ENCODE peak calls at places on chromosomes 1 and 21, in four cellular contexts. N is hepatocyte, D is GM23248, U is transverse colon. Z is an unnamed sample. For H3K36me3 and H3K4me1, the result is how much of the 10 kb centered on the place peaks cover.

GRCh38 chr1:217948741-217949140 is 317.6 kb downstream of the SPATA17 start:
- DNase-seq in N (no peak), D (no peak), U (no peak), Z (no peak)

GRCh38 chr1:7629465-7630195 is 141.5 kb upstream of the VAMP3 start:
- DNase-seq in N (no peak), D (no peak), U (no peak), Z (no peak)

GRCh38 chr1:118931876-118932275 is 56.3 kb downstream of the TBX15 start:
- DNase-seq in N (no peak), D (no peak), U (no peak), Z (no peak)

GRCh38 chr1:110176299-110176956 is 26.1 kb downstream of the SLC6A17 start:
- DNase-seq in N (peak), D (no peak), U (peak), Z (no peak)

GRCh38 chr1:92484472-92485373 is 2.0 kb downstream of the GFI1 start:
- DNase-seq in N (peak), D (peak), U (peak), Z (peak)

GRCh38 chr1:226644541-226645176 is 94.4 kb downstream of the ITPKB start:
- DNase-seq in N (no peak), D (no peak), U (no peak), Z (no peak)

GRCh38 chr1:65422241-65423203 is 2.1 kb downstream of the LEPR start:
- DNase-seq in N (no peak), D (peak), U (no peak), Z (no peak)

GRCh38 chr1:52592637-52593323 is 9.4 kb upstream of the GPX7 start:
- DNase-seq in N (no peak), D (no peak), U (no peak), Z (no peak)

GRCh38 chr1:9689011-9689706 is 37.6 kb downstream of the PIK3CD start:
- DNase-seq in N (peak), D (peak), U (peak), Z (peak)

GRCh38 chr1:155910621-155911121 is 478 bp downstream of the RIT1 start:
- DNase-seq in N (peak), D (peak), U (no peak), Z (no peak)

GRCh38 chr1:164640673-164641352 is 81.8 kb downstream of the PBX1 start:
- DNase-seq in N (no peak), D (no peak), U (no peak), Z (no peak)

GRCh38 chr1:229379901-229380300 is 37.1 kb upstream of the CCSAP start:
- DNase-seq in N (no peak), D (peak), U (no peak), Z (no peak)

GRCh38 chr1:207288315-207288714 is 33.2 kb upstream of the CD55 start:
- DNase-seq in N (no peak), D (no peak), U (no peak), Z (no peak)

GRCh38 chr1:150622219-150622975 is 7.0 kb downstream of the ENSA start:
- DNase-seq in N (no peak), D (no peak), U (no peak), Z (no peak)

GRCh38 chr21:42040411-42041180 is 30.4 kb upstream of the ZBTB21 start:
- DNase-seq in N (peak), D (peak), U (no peak), Z (no peak)

GRCh38 chr1:232574867-232575523 is 54.9 kb downstream of the SIPA1L2 start:
- DNase-seq in N (no peak), D (peak), U (no peak), Z (no peak)

GRCh38 chr1:16420719-16421118 is 16.5 kb downstream of the SPATA21 start:
- DNase-seq in N (no peak), D (no peak), U (peak), Z (peak)

GRCh38 chr1:37723390-37724078 is 31.2 kb downstream of the CDCA8 start:
- DNase-seq in N (no peak), D (peak), U (no peak), Z (no peak)

GRCh38 chr1:17004466-17005364 is 7.0 kb downstream of the ATP13A2 start:
- DNase-seq in N (no peak), D (peak), U (no peak), Z (no peak)

GRCh38 chr1:193060938-193061337 is 1.5 kb downstream of the RO60 start:
- DNase-seq in N (peak), D (peak), U (no peak), Z (no peak)

GRCh38 chr1:235781807-235782206 is 84.9 kb downstream of the LYST start:
- DNase-seq in N (no peak), D (peak), U (no peak), Z (no peak)

GRCh38 chr1:172360511-172360910 is 60.0 kb upstream of the C1orf105 start:
- DNase-seq in N (no peak), D (no peak), U (no peak), Z (no peak)

GRCh38 chr1:218482683-218483082 is 137.5 kb downstream of the TGFB2 start:
- DNase-seq in N (no peak), D (peak), U (no peak), Z (no peak)

GRCh38 chr21:28473530-28474225 is 519.0 kb downstream of the LTN1 start:
- DNase-seq in N (no peak), D (peak), U (no peak), Z (no peak)

GRCh38 chr21:26719750-26720149 is 125.5 kb downstream of the ADAMTS1 start:
- DNase-seq in N (no peak), D (no peak), U (no peak), Z (no peak)

GRCh38 chr1:71196685-71197084 is 115.8 kb upstream of the ZRANB2 start:
- DNase-seq in N (peak), D (peak), U (no peak), Z (no peak)

GRCh38 chr1:17117451-17118265 is 1.6 kb downstream of the PADI2 start:
- DNase-seq in N (no peak), D (no peak), U (no peak), Z (no peak)

GRCh38 chr1:212162635-212163034 is 122.6 kb upstream of the PPP2R5A start:
- DNase-seq in N (no peak), D (peak), U (no peak), Z (peak)

GRCh38 chr1:197544553-197544952 is 230.7 kb downstream of the DENND1B start:
- DNase-seq in N (no peak), D (no peak), U (no peak), Z (no peak)

GRCh38 chr21:33642896-33643657 is 776 bp downstream of the ITSN1 start:
- DNase-seq in N (peak), D (peak), U (peak), Z (peak)

GRCh38 chr1:6212193-6212959 is 6.5 kb downstream of the RNF207 start:
- DNase-seq in N (no peak), D (no peak), U (no peak), Z (no peak)

GRCh38 chr1:4586611-4587010 is 67.8 kb upstream of the AJAP1 start:
- DNase-seq in N (no peak), D (no peak), U (no peak), Z (no peak)

GRCh38 chr1:112735752-112736151 is 20.6 kb upstream of the PPM1J start:
- DNase-seq in N (no peak), D (peak), U (no peak), Z (no peak)

GRCh38 chr1:51433269-51433971 is 85.6 kb downstream of the EPS15 start:
- DNase-seq in N (no peak), D (no peak), U (no peak), Z (peak)

GRCh38 chr1:151130837-151131586 is 15.4 kb downstream of the SEMA6C start:
- DNase-seq in N (peak), D (peak), U (peak), Z (peak)

GRCh38 chr1:244155661-244156060 is 104.6 kb downstream of the ZBTB18 start:
- DNase-seq in N (no peak), D (no peak), U (no peak), Z (no peak)

GRCh38 chr1:2336499-2336898 is 54.9 kb downstream of the MORN1 start:
- DNase-seq in N (no peak), D (no peak), U (no peak), Z (no peak)
- H3K36me3 ChIP-seq in N (under half), D (under half), U (under half), Z (under half)

GRCh38 chr21:34795152-34796141 is 126.7 kb downstream of the CLIC6 start:
- DNase-seq in N (peak), D (peak), U (peak), Z (no peak)

GRCh38 chr21:34797926-34798595 is 129.3 kb downstream of the CLIC6 start:
- DNase-seq in N (no peak), D (no peak), U (no peak), Z (no peak)

GRCh38 chr21:34797202-34797527 is 128.4 kb downstream of the CLIC6 start:
- DNase-seq in N (no peak), D (no peak), U (no peak), Z (no peak)

GRCh38 chr21:34794686-34795085 is 125.9 kb downstream of the CLIC6 start:
- DNase-seq in N (no peak), D (no peak), U (no peak), Z (no peak)

GRCh38 chr21:34796518-34797201 is 127.9 kb downstream of the CLIC6 start:
- DNase-seq in N (peak), D (peak), U (no peak), Z (no peak)
- H3K4me1 ChIP-seq in N (half or more), D (half or more), U (under half), Z (under half)

GRCh38 chr1:40454873-40455272 is 4.6 kb downstream of the ZFP69B start:
- DNase-seq in N (no peak), D (no peak), U (no peak), Z (no peak)
- H3K27ac ChIP-seq in N (no peak), D (no peak), U (no peak), Z (no peak)

GRCh38 chr1:36472656-36473055 is 8.5 kb upstream of the MRPS15 start:
- DNase-seq in N (no peak), D (no peak), U (no peak), Z (no peak)
- H3K36me3 ChIP-seq in N (under half), D (under half), U (under half), Z (under half)

GRCh38 chr21:31135536-31136184 is 97.4 kb upstream of the KRTAP19-8 start:
- DNase-seq in N (no peak), D (no peak), U (no peak), Z (no peak)
- H3K4me1 ChIP-seq in N (under half), D (under half), U (under half), Z (under half)

GRCh38 chr1:84012018-84012417 is 13.1 kb upstream of the TTLL7 start:
- DNase-seq in N (no peak), D (no peak), U (no peak), Z (no peak)
- H3K27ac ChIP-seq in N (no peak), D (no peak), U (no peak), Z (no peak)

DNA sequence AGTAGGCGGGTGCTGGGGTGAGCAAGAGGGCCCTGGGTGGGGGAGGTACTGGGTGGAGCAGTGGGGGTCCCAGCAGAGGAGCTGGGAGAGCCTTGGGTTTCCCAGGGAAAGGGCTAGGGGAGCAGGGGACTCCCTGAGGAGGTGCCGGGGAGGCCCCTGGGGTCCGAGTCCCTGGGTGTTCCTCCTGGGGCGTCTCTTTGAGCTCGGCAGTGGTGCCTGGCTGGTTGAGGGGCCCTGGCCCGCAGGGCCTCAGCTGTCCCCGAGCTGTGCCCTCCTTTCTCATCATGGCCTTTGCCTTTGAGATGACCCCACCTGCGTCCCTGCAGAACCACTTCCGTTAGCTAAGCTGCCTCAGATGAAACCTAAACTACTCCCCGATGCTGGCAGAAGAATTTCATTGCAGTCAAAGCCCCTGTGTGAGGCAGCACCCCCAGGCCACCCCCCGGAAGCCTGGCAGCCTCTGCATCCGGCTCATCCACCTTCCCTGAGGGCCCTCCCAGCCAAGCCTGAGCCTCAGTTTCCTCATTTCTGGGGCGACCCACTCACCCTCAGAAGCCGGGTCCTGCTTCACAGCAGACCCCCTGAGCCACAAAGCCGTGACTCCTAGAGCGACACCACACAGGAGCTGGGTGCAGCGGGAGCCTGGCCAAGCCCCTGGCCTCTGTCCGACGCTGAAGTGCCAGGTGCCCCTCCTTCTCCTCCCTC is 43.5 kb upstream of the TRAPPC10 start:
- DNase-seq in N (no peak), D (no peak), U (no peak), Z (no peak)
- H3K36me3 ChIP-seq in N (under half), D (under half), U (under half), Z (under half)

GRCh38 chr1:67747667-67748066 is 62.7 kb downstream of the GADD45A start:
- DNase-seq in N (no peak), D (peak), U (no peak), Z (no peak)
- H3K4me1 ChIP-seq in N (under half), D (half or more), U (under half), Z (under half)

GRCh38 chr21:44548922-44549321 is 2.4 kb downstream of the KRTAP10-2 start:
- DNase-seq in N (no peak), D (no peak), U (no peak), Z (no peak)

GRCh38 chr21:44548381-44548780 is 2.9 kb downstream of the KRTAP10-2 start:
- DNase-seq in N (no peak), D (no peak), U (no peak), Z (no peak)

GRCh38 chr21:44551290-44552015 is at the start of gene KRTAP10-2:
- DNase-seq in N (no peak), D (no peak), U (peak), Z (no peak)

GRCh38 chr21:44550807-44551206 is 498 bp downstream of the KRTAP10-2 start:
- DNase-seq in N (no peak), D (peak), U (peak), Z (no peak)

DNA sequence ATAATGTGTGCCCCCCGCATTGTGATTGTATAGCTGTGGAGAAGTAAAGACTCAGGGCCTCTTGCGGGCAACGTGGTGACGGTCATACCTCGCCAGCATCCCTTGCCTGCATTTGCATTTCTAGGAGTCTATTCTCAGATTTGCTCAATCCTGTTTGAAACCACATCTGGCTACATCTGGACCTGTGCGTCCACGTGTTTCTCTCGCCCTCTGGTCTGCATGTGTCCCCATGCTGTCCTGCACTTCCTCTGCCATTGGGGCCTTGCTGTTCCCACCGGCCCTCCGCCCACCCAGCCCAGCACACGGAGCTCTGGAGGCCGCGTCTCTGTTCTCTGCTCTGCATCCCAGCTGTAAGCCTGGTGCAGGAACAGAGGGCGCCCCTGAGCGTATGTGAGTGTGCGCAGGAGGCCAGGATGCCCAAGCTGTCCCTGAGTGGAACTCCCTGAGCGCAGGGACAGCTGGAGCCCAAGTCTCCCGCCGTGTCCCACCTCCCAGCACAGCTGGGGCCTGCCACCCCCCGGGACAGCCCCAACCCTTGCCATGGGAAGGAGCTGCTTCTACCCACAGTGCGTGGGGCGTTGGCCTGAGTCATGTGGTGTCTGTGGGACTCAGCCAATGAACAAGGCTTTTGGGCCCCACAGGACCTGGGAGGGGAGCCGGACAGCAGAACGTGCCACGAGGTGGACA is 1.6 kb downstream of the KRTAP10-2 start:
- DNase-seq in N (no peak), D (no peak), U (no peak), Z (no peak)
- H3K27ac ChIP-seq in N (peak), D (no peak), U (no peak), Z (no peak)

GRCh38 chr21:36355071-36355680 is 30.0 kb upstream of the CHAF1B start:
- DNase-seq in N (no peak), D (no peak), U (no peak), Z (no peak)
- H3K36me3 ChIP-seq in N (under half), D (under half), U (under half), Z (half or more)